ENCODE peak calls at places on chromosomes 11 and 22, in four cellular contexts. X is A549, K is RWPE2, D is IMR-90. Q is an unnamed sample. For H3K4me1, the result is how much of the 10 kb centered on the place peaks cover.

GRCh38 chr22:27989758-27990450 is 70.8 kb upstream of the PITPNB start:
- DNase-seq in D (no peak), X (no peak), K (no peak), Q (no peak)

GRCh38 chr22:32533265-32534068 is 58.9 kb downstream of the FBXO7 start:
- DNase-seq in K (no peak), D (peak), X (no peak), Q (no peak)

GRCh38 chr22:21698430-21699329 is 32.9 kb downstream of the PPIL2 start:
- DNase-seq in X (no peak), D (no peak), K (no peak), Q (no peak)

GRCh38 chr11:10317281-10317755 is 12.4 kb downstream of the ADM start:
- DNase-seq in X (no peak), K (no peak), D (peak), Q (peak)

GRCh38 chr11:12214751-12215150 is 104.4 kb downstream of the MICAL2 start:
- DNase-seq in K (no peak), D (peak), X (no peak), Q (no peak)

GRCh38 chr11:71154406-71154805 is 98.0 kb downstream of the SHANK2 start:
- DNase-seq in D (no peak), K (no peak), X (no peak), Q (no peak)

GRCh38 chr11:104876838-104877500 is 21.3 kb downstream of the CASP12 start:
- DNase-seq in K (no peak), D (no peak), X (no peak), Q (no peak)

GRCh38 chr11:15170170-15170569 is 55.4 kb downstream of the INSC start:
- DNase-seq in K (no peak), X (no peak), D (peak), Q (no peak)

GRCh38 chr11:102456381-102456780 is 3.8 kb upstream of the TMEM123 start:
- DNase-seq in X (no peak), D (peak), K (no peak), Q (no peak)

GRCh38 chr11:100525197-100525596 is 161.9 kb upstream of the ARHGAP42 start:
- DNase-seq in K (no peak), X (no peak), D (no peak), Q (no peak)

GRCh38 chr11:115941481-115941993 is 437.3 kb upstream of the CADM1 start:
- DNase-seq in X (no peak), D (peak), K (no peak), Q (no peak)
- TF ChIP-seq CTCF in X (no peak), D (no peak), K (no peak), Q (no peak)

GRCh38 chr11:7964261-7964660 is 986 bp downstream of the NLRP10 start:
- DNase-seq in K (no peak), X (no peak), D (peak), Q (no peak)
- H3K27ac ChIP-seq in K (peak), X (no peak), D (peak), Q (no peak)

GRCh38 chr22:41445171-41446056 is 1.2 kb downstream of the TOB2 start:
- DNase-seq in D (no peak), X (no peak), K (no peak), Q (no peak)
- H3K4me1 ChIP-seq in D (under half), X (under half), K (under half), Q (under half)

DNA sequence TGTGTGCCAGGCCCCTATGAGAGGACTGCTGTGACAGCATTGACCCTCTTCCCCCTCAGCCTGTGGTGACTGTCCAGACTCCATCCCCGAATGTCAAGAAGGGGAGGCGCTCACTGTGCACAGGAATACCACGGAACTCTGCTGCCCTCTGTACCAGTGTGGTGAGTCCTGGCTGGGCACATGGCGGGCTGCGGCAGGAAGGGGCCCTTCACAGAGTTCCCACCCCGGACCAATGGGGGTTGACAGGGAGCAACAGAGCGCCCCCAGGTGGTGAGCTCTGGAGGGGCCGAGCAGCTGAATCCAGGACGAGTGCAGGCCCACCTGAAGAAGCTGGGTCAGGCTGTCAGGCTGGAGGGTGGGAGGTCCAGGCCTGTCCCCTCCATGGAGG is 83.8 kb upstream of the MYOD1 start:
- DNase-seq in X (no peak), K (no peak), D (no peak), Q (no peak)
- TF ChIP-seq CTCF in X (no peak), K (no peak), D (no peak), Q (no peak)

DNA sequence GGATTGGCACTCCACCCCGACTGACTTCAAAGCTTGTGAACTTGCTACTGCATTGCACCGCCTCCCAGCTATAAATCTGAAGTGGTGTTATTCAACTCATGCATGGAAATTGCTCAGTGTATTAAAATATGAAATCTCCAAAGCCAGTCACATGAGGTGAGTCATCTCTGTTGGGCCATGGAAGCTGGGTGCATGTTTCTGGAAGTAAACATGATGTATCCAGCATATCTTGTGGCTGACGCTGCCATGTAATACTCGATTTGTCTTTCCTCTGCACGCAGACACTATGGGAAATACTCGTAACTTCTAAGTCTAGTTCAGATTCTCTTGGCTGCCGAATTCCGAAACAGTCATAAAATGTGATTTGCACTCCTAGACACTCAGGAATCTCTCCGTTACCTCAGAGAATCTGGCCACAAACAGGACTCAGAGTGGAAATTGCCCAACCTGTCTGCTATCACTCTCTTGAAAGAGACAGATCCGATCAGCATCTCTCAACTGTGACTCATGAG is 154.9 kb upstream of the MPPED2 start:
- DNase-seq in K (no peak), X (no peak), D (peak), Q (no peak)
- H3K27ac ChIP-seq in K (no peak), X (no peak), D (no peak), Q (no peak)

GRCh38 chr22:48093981-48094380 is 1331.5 kb downstream of the TBC1D22A start:
- DNase-seq in D (no peak), X (no peak), K (no peak), Q (no peak)

GRCh38 chr22:48098243-48098935 is 1335.9 kb downstream of the TBC1D22A start:
- DNase-seq in K (no peak), D (no peak), X (no peak), Q (no peak)

GRCh38 chr22:48096846-48097665 is 1334.6 kb downstream of the TBC1D22A start:
- DNase-seq in X (no peak), D (no peak), K (no peak), Q (no peak)

GRCh38 chr22:48097723-48098122 is 1335.3 kb downstream of the TBC1D22A start:
- DNase-seq in K (no peak), X (no peak), D (no peak), Q (no peak)

DNA sequence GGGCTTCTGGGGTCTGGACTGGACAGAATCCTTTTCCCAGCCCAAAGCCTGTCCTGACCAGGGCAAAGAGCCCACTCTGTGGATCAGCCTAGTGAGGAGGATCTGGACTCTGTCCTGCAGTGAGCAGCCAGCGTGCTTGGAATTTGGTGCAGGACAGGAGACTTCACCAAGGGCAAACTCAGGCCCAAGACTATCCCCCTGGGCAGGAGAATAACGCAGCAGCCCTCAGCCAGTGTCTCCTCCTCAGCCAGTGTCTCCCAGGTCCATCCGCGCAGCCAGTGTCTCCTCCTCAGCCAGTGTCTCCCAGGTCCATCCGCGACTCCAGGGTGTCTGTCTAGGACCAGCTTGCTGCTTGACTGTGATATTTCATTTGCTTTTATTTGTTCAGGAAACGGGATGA is 1334.0 kb downstream of the TBC1D22A start:
- DNase-seq in K (no peak), X (no peak), D (no peak), Q (no peak)
- H3K4me1 ChIP-seq in K (under half), X (under half), D (under half), Q (under half)

Q was measured in vagina.